ENCODE peak calls at places on chromosome 2, in five cellular contexts. N is CD8-positive, alpha-beta T cell; K is CD4-positive, alpha-beta memory T cell; C is PC-3; T is colonic mucosa. F is an unnamed sample.

GRCh38 chr2:20522311-20522710 is 75.4 kb downstream of the RHOB start:
- DNase-seq in C (no peak), K (no peak), T (no peak), N (no peak), F (no peak)

GRCh38 chr2:178825183-178825582 is 18.0 kb upstream of the TTN start:
- DNase-seq in C (peak; percentile 62), K (no peak), N (no peak), T (no peak), F (peak; percentile 56)

GRCh38 chr2:45643543-45644542 is 7.6 kb upstream of the PRKCE start:
- DNase-seq in T (peak; percentile 68), K (peak; percentile 68), C (peak; percentile 84), N (peak; percentile 73), F (no peak)

GRCh38 chr2:123762221-123762620 is 262.9 kb upstream of the CNTNAP5 start:
- DNase-seq in T (no peak), C (no peak), N (no peak), K (no peak), F (no peak)

GRCh38 chr2:61368687-61369665 is 101.9 kb downstream of the USP34 start:
- DNase-seq in K (peak; percentile 36), C (no peak), N (no peak), T (no peak), F (no peak)

GRCh38 chr2:33131108-33131507 is 184.4 kb downstream of the LTBP1 start:
- DNase-seq in T (no peak), C (peak; percentile 69), N (no peak), K (no peak), F (peak; percentile 32)

GRCh38 chr2:39144411-39144810 is 23.6 kb upstream of the SOS1 start:
- DNase-seq in K (no peak), C (no peak), N (no peak), T (no peak), F (peak; percentile 62)

GRCh38 chr2:216688731-216689360 is 6.5 kb downstream of the IGFBP5 start:
- DNase-seq in T (no peak), C (no peak), K (no peak), N (no peak), F (no peak)

GRCh38 chr2:152407204-152407721 is 72.3 kb downstream of the FMNL2 start:
- DNase-seq in K (peak; percentile 3), C (no peak), T (peak; percentile 63), N (no peak), F (peak; percentile 56)

GRCh38 chr2:29528891-29529520 is 392.4 kb downstream of the ALK start:
- DNase-seq in K (no peak), T (peak; percentile 41), N (no peak), C (peak; percentile 52), F (no peak)

GRCh38 chr2:40289771-40290404 is 162.0 kb downstream of the SLC8A1 start:
- DNase-seq in K (no peak), N (no peak), T (no peak), C (no peak), F (no peak)

GRCh38 chr2:219496781-219497494 is 1.8 kb upstream of the GMPPA start:
- DNase-seq in N (no peak), T (peak; percentile 31), K (no peak), C (no peak), F (no peak)
- H3K27me3 ChIP-seq in N (peaks cover 34% of the 10 kb centered on the region), T (peaks cover 27% of the 10 kb centered on the region), K (peaks cover 33% of the 10 kb centered on the region), C (no peaks in the 10 kb centered on the region), F (peaks cover 14% of the 10 kb centered on the region)

DNA sequence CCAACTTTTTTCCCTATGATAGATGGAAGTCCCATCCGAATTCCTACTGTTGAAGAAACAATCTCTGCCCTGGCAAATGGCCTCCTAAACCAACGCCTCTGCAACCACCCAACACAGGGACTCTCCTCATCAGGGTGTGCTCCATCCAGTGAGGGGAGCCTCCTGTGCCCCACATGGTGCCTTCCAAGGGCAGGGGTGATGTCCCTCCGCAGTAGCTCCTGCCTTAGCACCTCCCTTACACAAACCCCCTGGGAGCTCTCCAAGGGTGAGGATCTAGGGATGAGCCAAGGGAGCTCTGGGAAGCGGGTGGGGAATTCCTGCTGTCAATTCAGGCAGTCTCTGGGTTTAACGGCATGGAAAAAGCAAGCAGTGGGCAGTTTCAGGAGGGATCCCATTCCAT is 3.8 kb downstream of the GALNT14 start:
- DNase-seq in N (no peak), K (no peak), T (no peak), C (no peak), F (no peak)
- H3K27me3 ChIP-seq in N (peaks cover 17% of the 10 kb centered on the region), K (peaks cover 22% of the 10 kb centered on the region), T (peaks cover 31% of the 10 kb centered on the region), C (peaks cover 42% of the 10 kb centered on the region), F (no peaks in the 10 kb centered on the region)

DNA sequence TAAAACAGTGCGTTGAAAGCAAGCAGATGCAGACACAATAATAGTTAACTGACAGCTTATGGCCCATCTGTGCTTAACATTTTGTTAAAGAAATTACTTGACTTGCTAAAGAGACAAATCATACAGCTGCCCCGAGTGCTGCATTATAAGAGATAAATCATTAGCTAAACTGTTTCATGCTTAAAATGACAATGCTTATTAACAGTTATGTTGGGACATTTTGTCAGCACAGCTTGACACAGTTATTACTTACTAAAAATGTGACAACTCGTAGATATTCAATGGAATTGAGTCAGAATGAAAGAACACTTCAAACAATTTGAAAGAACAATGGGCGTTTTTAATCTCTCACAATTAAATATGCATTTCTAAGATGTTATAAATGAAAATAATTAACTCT is 57.3 kb downstream of the PAX3 start:
- DNase-seq in N (no peak), K (no peak), C (no peak), T (no peak), F (no peak)
- H3K27me3 ChIP-seq in N (peaks cover 5% of the 10 kb centered on the region), K (peaks cover 13% of the 10 kb centered on the region), C (peaks cover 83% of the 10 kb centered on the region), T (peaks cover 22% of the 10 kb centered on the region), F (peaks cover 9% of the 10 kb centered on the region)

GRCh38 chr2:143157001-143157798 is 28.0 kb downstream of the ARHGAP15 start:
- DNase-seq in T (no peak), K (no peak), C (no peak), N (no peak), F (no peak)
- H3K27me3 ChIP-seq in T (no peaks in the 10 kb centered on the region), K (no peaks in the 10 kb centered on the region), C (peaks cover 71% of the 10 kb centered on the region), N (no peaks in the 10 kb centered on the region), F (peaks cover 1% of the 10 kb centered on the region)

GRCh38 chr2:118849226-118850170 is 2.0 kb upstream of the EN1 start:
- DNase-seq in C (no peak), K (no peak), N (no peak), T (no peak), F (no peak)

GRCh38 chr2:118850901-118851268 is 3.4 kb upstream of the EN1 start:
- DNase-seq in C (no peak), N (no peak), K (no peak), T (no peak), F (no peak)

GRCh38 chr2:118848381-118849225 is 1.2 kb upstream of the EN1 start:
- DNase-seq in K (no peak), N (no peak), T (no peak), C (no peak), F (no peak)

GRCh38 chr2:118851650-118852049 is 4.2 kb upstream of the EN1 start:
- DNase-seq in T (no peak), K (no peak), C (no peak), N (no peak), F (no peak)

DNA sequence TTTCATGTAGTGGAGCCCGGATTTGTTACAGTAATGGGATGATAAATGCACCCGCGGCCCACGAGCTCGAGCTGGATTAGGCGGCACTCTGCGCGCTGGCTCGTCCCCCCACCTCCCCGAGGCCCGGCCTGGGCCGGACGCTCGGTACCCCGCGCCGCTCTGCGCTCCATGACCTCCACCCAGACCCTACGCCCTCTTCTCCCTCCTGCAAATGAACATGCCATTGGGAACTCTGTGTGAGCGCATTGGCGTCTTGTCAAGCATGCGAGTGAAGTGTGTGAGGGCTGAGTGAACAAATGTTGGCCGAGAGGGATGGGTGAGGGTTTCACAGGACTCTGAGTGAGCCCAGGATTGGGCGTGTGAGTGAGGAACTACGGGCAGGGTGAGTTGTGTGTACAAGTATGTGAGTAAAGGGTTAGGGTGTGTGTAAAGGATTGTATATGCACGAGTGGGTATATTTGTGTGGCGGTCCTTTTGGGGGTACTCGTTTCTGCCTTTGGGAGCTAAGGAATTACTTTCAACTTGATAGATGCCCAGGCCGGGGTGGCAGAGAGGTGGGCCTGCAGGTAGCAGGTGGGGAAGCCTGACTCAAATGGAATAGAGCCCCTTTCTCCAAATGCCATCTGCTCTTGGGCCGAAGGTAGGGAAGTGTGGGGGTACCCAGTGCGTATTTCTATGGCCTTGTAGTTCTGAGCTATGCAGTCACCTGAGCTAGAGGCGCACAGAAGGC is 2.9 kb upstream of the EN1 start:
- DNase-seq in N (no peak), K (no peak), T (no peak), C (no peak), F (no peak)
- H3K27me3 ChIP-seq in N (peaks cover 62% of the 10 kb centered on the region), K (peaks cover 43% of the 10 kb centered on the region), T (peaks cover 94% of the 10 kb centered on the region), C (peaks cover 38% of the 10 kb centered on the region), F (peaks cover 87% of the 10 kb centered on the region)

DNA sequence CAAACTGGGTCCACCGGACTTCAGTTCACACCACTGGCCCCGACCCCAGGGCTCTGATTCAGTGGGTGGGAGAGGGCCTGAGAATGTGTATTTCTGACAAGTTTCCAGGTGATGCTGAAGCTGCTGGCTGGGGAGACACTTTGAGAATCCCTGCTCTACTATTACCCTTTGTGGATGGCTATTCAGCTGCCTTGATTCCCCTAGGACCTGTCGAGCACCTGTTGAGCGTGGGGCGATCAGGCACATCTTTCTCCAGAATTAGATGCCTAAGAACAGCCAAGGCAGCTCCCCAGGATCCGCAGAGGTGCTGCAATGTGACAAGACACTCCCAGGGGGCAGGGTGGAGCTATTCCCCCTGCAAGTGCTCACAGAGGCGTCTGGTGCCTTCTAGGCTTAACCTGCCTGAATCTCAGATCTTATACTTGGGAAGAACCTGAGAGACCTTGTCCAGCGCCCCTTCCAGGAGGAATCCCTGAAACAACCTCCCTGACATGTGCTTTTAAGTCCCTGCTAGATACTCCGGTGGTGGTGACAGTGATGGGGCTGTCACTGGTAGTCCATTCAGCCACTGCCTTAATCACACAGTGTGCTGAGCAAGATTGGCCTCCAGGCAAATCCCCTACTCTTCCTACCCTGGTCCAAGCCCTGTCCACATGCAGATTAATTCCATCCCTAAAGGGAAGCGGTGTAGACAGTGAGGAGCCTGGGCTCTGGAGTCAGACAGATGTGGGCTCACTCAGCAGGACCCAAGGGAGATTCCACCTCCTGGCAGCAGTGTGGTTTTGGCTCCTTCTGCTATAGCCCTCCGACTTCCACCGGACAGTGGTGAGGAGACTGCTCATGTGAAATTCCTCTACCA is 43.4 kb upstream of the OTOF start:
- DNase-seq in K (no peak), C (peak; percentile 44), T (no peak), N (no peak), F (no peak)
- H3K27me3 ChIP-seq in K (no peaks in the 10 kb centered on the region), C (peaks cover 36% of the 10 kb centered on the region), T (no peaks in the 10 kb centered on the region), N (no peaks in the 10 kb centered on the region), F (peaks cover 12% of the 10 kb centered on the region)

DNA sequence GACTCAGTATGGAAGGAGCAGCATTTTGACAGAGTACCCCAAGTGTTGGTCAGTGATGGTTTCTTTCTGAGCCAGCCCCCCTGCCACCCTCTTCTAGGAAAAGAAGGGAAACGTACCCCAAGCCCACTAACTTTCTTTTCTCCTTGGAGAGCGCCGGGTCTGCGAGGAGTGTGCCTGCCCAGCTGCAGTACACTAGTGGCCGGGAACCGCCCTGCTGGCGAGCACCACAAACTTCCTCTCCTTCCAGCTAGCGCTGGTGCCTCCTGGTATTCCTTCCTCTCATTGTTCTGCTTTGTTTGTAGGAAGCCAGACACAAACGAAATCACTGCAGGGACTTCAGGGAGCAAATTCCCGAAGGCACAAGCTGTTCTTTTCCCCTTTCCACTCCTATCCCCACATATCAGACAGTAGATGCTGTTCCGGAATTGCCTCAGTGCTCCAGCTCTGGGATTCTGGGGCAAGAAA is 1.8 kb downstream of the CCDC85A start:
- DNase-seq in C (peak; percentile 56), K (no peak), N (no peak), T (peak; percentile 38), F (no peak)
- H3K27me3 ChIP-seq in C (peaks cover 88% of the 10 kb centered on the region), K (peaks cover 6% of the 10 kb centered on the region), N (peaks cover 9% of the 10 kb centered on the region), T (peaks cover 34% of the 10 kb centered on the region), F (peaks cover 3% of the 10 kb centered on the region)